ENCODE peak calls at places on chromosome 1, in ten cellular contexts. One of them, this sample, is unnamed.

GRCh38 chr1:238653693-238654321 is 732.6 kb upstream of the CHRM3 start:
- DNase-seq in IMR-90: peak
- DNase-seq in activated CD8-positive, alpha-beta T cell treated with anti-CD3 and anti-CD28 coated beads for 36 hours: no peak
- DNase-seq in cardiac muscle cell: peak
- DNase-seq in choroid plexus epithelial cell: peak
- DNase-seq in foreskin fibroblast: peak
- DNase-seq in glutamatergic neuron: no peak
- DNase-seq in heart right ventricle: no peak
- DNase-seq in lung: no peak
- DNase-seq in progenitor cell of endocrine pancreas: no peak
- DNase-seq in this sample: no peak

GRCh38 chr1:8584316-8584715 is 233.1 kb downstream of the RERE start:
- DNase-seq in IMR-90: no peak
- DNase-seq in activated CD8-positive, alpha-beta T cell treated with anti-CD3 and anti-CD28 coated beads for 36 hours: no peak
- DNase-seq in cardiac muscle cell: no peak
- DNase-seq in choroid plexus epithelial cell: no peak
- DNase-seq in foreskin fibroblast: no peak
- DNase-seq in glutamatergic neuron: no peak
- DNase-seq in heart right ventricle: no peak
- DNase-seq in lung: no peak
- DNase-seq in progenitor cell of endocrine pancreas: no peak
- DNase-seq in this sample: no peak

GRCh38 chr1:173420330-173420806 is 56.8 kb upstream of the PRDX6 start:
- DNase-seq in IMR-90: peak
- DNase-seq in activated CD8-positive, alpha-beta T cell treated with anti-CD3 and anti-CD28 coated beads for 36 hours: peak
- DNase-seq in cardiac muscle cell: peak
- DNase-seq in choroid plexus epithelial cell: peak
- DNase-seq in foreskin fibroblast: peak
- DNase-seq in glutamatergic neuron: peak
- DNase-seq in heart right ventricle: peak
- DNase-seq in lung: peak
- DNase-seq in progenitor cell of endocrine pancreas: peak
- DNase-seq in this sample: no peak

GRCh38 chr1:31955917-31956736 is 18.0 kb upstream of the PTP4A2 start:
- DNase-seq in IMR-90: peak
- DNase-seq in activated CD8-positive, alpha-beta T cell treated with anti-CD3 and anti-CD28 coated beads for 36 hours: peak
- DNase-seq in cardiac muscle cell: peak
- DNase-seq in choroid plexus epithelial cell: peak
- DNase-seq in foreskin fibroblast: peak
- DNase-seq in glutamatergic neuron: no peak
- DNase-seq in heart right ventricle: peak
- DNase-seq in lung: peak
- DNase-seq in progenitor cell of endocrine pancreas: no peak
- DNase-seq in this sample: peak

GRCh38 chr1:94063379-94063778 is 57.6 kb downstream of the ABCA4 start:
- DNase-seq in IMR-90: peak
- DNase-seq in activated CD8-positive, alpha-beta T cell treated with anti-CD3 and anti-CD28 coated beads for 36 hours: no peak
- DNase-seq in cardiac muscle cell: peak
- DNase-seq in choroid plexus epithelial cell: peak
- DNase-seq in foreskin fibroblast: peak
- DNase-seq in glutamatergic neuron: no peak
- DNase-seq in heart right ventricle: peak
- DNase-seq in lung: no peak
- DNase-seq in progenitor cell of endocrine pancreas: no peak
- DNase-seq in this sample: no peak

GRCh38 chr1:228277491-228278431 is 69.9 kb downstream of the OBSCN start:
- DNase-seq in IMR-90: no peak
- DNase-seq in activated CD8-positive, alpha-beta T cell treated with anti-CD3 and anti-CD28 coated beads for 36 hours: no peak
- DNase-seq in cardiac muscle cell: no peak
- DNase-seq in choroid plexus epithelial cell: no peak
- DNase-seq in foreskin fibroblast: no peak
- DNase-seq in glutamatergic neuron: no peak
- DNase-seq in heart right ventricle: peak
- DNase-seq in lung: no peak
- DNase-seq in progenitor cell of endocrine pancreas: no peak
- DNase-seq in this sample: no peak

GRCh38 chr1:221841291-221841982 is 99.5 kb upstream of the DUSP10 start:
- DNase-seq in IMR-90: no peak
- DNase-seq in activated CD8-positive, alpha-beta T cell treated with anti-CD3 and anti-CD28 coated beads for 36 hours: no peak
- DNase-seq in cardiac muscle cell: peak
- DNase-seq in choroid plexus epithelial cell: peak
- DNase-seq in foreskin fibroblast: peak
- DNase-seq in glutamatergic neuron: no peak
- DNase-seq in heart right ventricle: no peak
- DNase-seq in lung: no peak
- DNase-seq in progenitor cell of endocrine pancreas: no peak
- DNase-seq in this sample: no peak

GRCh38 chr1:118944133-118944532 is 44.0 kb downstream of the TBX15 start:
- DNase-seq in IMR-90: no peak
- DNase-seq in activated CD8-positive, alpha-beta T cell treated with anti-CD3 and anti-CD28 coated beads for 36 hours: no peak
- DNase-seq in cardiac muscle cell: no peak
- DNase-seq in choroid plexus epithelial cell: peak
- DNase-seq in foreskin fibroblast: peak
- DNase-seq in glutamatergic neuron: no peak
- DNase-seq in heart right ventricle: no peak
- DNase-seq in lung: no peak
- DNase-seq in progenitor cell of endocrine pancreas: no peak
- DNase-seq in this sample: no peak

GRCh38 chr1:1455366-1455884 is 5.9 kb downstream of the ATAD3C start:
- DNase-seq in IMR-90: no peak
- DNase-seq in activated CD8-positive, alpha-beta T cell treated with anti-CD3 and anti-CD28 coated beads for 36 hours: no peak
- DNase-seq in cardiac muscle cell: no peak
- DNase-seq in choroid plexus epithelial cell: no peak
- DNase-seq in foreskin fibroblast: no peak
- DNase-seq in glutamatergic neuron: no peak
- DNase-seq in heart right ventricle: no peak
- DNase-seq in lung: no peak
- DNase-seq in progenitor cell of endocrine pancreas: no peak
- DNase-seq in this sample: no peak

DNA sequence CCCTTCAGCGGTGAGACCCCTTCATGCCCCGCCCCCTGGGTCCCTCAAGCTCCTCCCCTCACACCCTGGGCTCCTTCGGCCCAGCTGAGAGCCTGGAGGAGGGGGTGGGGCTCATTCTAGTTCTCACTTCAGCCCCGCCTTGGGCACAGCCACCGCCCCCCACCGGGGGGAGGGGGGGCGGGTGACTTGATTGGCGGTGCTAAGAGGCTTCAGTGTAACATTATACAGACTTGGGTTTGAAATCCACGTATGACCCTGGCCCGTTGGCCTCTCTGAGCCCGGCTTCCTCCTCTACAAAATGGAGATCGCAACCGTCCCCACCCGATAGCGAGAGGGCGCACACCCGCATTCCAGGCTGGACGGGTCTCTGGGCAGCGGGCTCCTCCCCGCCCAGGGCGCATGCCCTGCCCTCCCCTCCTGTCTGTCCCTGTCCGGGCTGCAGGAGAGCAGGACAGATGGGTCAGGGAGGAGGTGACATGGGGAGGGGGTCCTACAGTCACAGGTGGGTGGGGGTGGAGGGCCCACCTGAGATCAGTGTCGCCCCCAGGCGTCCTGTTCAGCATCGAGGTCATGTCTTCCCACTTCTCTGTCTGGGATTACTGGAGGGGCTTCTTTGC is 5.1 kb downstream of the CLCNKB start:
- DNase-seq in IMR-90: no peak
- DNase-seq in activated CD8-positive, alpha-beta T cell treated with anti-CD3 and anti-CD28 coated beads for 36 hours: peak
- DNase-seq in cardiac muscle cell: peak
- DNase-seq in choroid plexus epithelial cell: peak
- DNase-seq in foreskin fibroblast: peak
- DNase-seq in glutamatergic neuron: peak
- DNase-seq in heart right ventricle: peak
- DNase-seq in lung: peak
- DNase-seq in progenitor cell of endocrine pancreas: peak
- DNase-seq in this sample: peak
- TF ChIP-seq CTCF in IMR-90: no peak
- TF ChIP-seq CTCF in activated CD8-positive, alpha-beta T cell treated with anti-CD3 and anti-CD28 coated beads for 36 hours: no peak
- TF ChIP-seq CTCF in cardiac muscle cell: peak
- TF ChIP-seq CTCF in choroid plexus epithelial cell: peak
- TF ChIP-seq CTCF in foreskin fibroblast: no peak
- TF ChIP-seq CTCF in glutamatergic neuron: no peak
- TF ChIP-seq CTCF in heart right ventricle: peak
- TF ChIP-seq CTCF in lung: no peak
- TF ChIP-seq CTCF in progenitor cell of endocrine pancreas: peak
- TF ChIP-seq CTCF in this sample: no peak

DNA sequence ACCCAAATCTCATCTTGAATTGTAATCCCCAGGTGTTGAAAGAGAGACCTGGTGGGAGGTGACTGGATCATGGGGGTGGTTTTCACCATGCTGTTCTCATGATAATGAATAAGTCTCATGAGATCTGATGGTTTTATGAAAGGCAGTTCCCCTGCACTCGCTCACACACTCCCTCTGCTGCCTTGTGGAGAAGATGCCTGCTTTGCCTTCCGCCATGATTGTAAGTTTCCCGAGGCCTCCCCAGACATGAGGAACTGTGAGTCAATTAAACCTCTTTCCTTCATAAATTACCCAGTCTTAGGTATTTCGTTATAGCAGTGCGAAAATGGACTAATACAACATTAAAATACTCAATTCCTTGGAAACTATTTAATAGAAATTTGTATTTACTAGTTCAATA is 99.2 kb downstream of the PROX1 start:
- DNase-seq in IMR-90: no peak
- DNase-seq in activated CD8-positive, alpha-beta T cell treated with anti-CD3 and anti-CD28 coated beads for 36 hours: no peak
- DNase-seq in cardiac muscle cell: no peak
- DNase-seq in choroid plexus epithelial cell: no peak
- DNase-seq in foreskin fibroblast: no peak
- DNase-seq in glutamatergic neuron: no peak
- DNase-seq in heart right ventricle: no peak
- DNase-seq in lung: no peak
- DNase-seq in progenitor cell of endocrine pancreas: no peak
- DNase-seq in this sample: no peak
- TF ChIP-seq CTCF in IMR-90: no peak
- TF ChIP-seq CTCF in activated CD8-positive, alpha-beta T cell treated with anti-CD3 and anti-CD28 coated beads for 36 hours: no peak
- TF ChIP-seq CTCF in cardiac muscle cell: no peak
- TF ChIP-seq CTCF in choroid plexus epithelial cell: no peak
- TF ChIP-seq CTCF in foreskin fibroblast: no peak
- TF ChIP-seq CTCF in glutamatergic neuron: no peak
- TF ChIP-seq CTCF in heart right ventricle: no peak
- TF ChIP-seq CTCF in lung: no peak
- TF ChIP-seq CTCF in progenitor cell of endocrine pancreas: no peak
- TF ChIP-seq CTCF in this sample: no peak

GRCh38 chr1:115252585-115252984 is 85.5 kb downstream of the NGF start:
- DNase-seq in IMR-90: no peak
- DNase-seq in activated CD8-positive, alpha-beta T cell treated with anti-CD3 and anti-CD28 coated beads for 36 hours: no peak
- DNase-seq in cardiac muscle cell: no peak
- DNase-seq in choroid plexus epithelial cell: no peak
- DNase-seq in foreskin fibroblast: no peak
- DNase-seq in glutamatergic neuron: no peak
- DNase-seq in heart right ventricle: no peak
- DNase-seq in lung: no peak
- DNase-seq in progenitor cell of endocrine pancreas: no peak
- DNase-seq in this sample: no peak

GRCh38 chr1:115246526-115246925 is 91.5 kb downstream of the NGF start:
- DNase-seq in IMR-90: peak
- DNase-seq in activated CD8-positive, alpha-beta T cell treated with anti-CD3 and anti-CD28 coated beads for 36 hours: no peak
- DNase-seq in cardiac muscle cell: no peak
- DNase-seq in choroid plexus epithelial cell: no peak
- DNase-seq in foreskin fibroblast: peak
- DNase-seq in glutamatergic neuron: no peak
- DNase-seq in heart right ventricle: no peak
- DNase-seq in lung: no peak
- DNase-seq in progenitor cell of endocrine pancreas: no peak
- DNase-seq in this sample: no peak

GRCh38 chr1:115255154-115255553 is 82.9 kb downstream of the NGF start:
- DNase-seq in IMR-90: no peak
- DNase-seq in activated CD8-positive, alpha-beta T cell treated with anti-CD3 and anti-CD28 coated beads for 36 hours: no peak
- DNase-seq in cardiac muscle cell: peak
- DNase-seq in choroid plexus epithelial cell: peak
- DNase-seq in foreskin fibroblast: peak
- DNase-seq in glutamatergic neuron: no peak
- DNase-seq in heart right ventricle: no peak
- DNase-seq in lung: no peak
- DNase-seq in progenitor cell of endocrine pancreas: no peak
- DNase-seq in this sample: no peak

GRCh38 chr1:115251340-115251748 is 86.7 kb downstream of the NGF start:
- DNase-seq in IMR-90: peak
- DNase-seq in activated CD8-positive, alpha-beta T cell treated with anti-CD3 and anti-CD28 coated beads for 36 hours: no peak
- DNase-seq in cardiac muscle cell: peak
- DNase-seq in choroid plexus epithelial cell: peak
- DNase-seq in foreskin fibroblast: peak
- DNase-seq in glutamatergic neuron: no peak
- DNase-seq in heart right ventricle: no peak
- DNase-seq in lung: no peak
- DNase-seq in progenitor cell of endocrine pancreas: no peak
- DNase-seq in this sample: no peak

DNA sequence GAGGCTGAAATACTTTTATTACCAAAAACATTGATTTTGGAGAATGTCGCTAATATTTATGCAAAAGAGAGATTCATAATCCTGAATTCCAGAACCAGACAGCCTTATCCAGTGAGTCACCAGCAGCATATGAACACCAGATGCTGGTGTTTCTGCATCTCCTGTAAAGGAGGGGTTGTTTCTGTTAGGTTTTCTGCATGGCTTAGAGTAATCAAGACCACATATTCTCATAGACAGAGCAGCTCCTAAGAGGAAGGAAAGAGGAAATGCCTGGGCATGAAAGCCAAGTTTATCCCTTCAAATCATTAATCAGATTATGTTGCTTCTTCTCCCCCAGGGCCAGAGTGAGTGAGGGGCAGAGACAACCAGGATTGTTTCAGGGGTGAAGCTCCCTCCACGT is 86.2 kb downstream of the NGF start:
- DNase-seq in IMR-90: peak
- DNase-seq in activated CD8-positive, alpha-beta T cell treated with anti-CD3 and anti-CD28 coated beads for 36 hours: no peak
- DNase-seq in cardiac muscle cell: peak
- DNase-seq in choroid plexus epithelial cell: peak
- DNase-seq in foreskin fibroblast: peak
- DNase-seq in glutamatergic neuron: no peak
- DNase-seq in heart right ventricle: no peak
- DNase-seq in lung: no peak
- DNase-seq in progenitor cell of endocrine pancreas: no peak
- DNase-seq in this sample: no peak
- TF ChIP-seq CTCF in IMR-90: no peak
- TF ChIP-seq CTCF in activated CD8-positive, alpha-beta T cell treated with anti-CD3 and anti-CD28 coated beads for 36 hours: no peak
- TF ChIP-seq CTCF in cardiac muscle cell: no peak
- TF ChIP-seq CTCF in choroid plexus epithelial cell: no peak
- TF ChIP-seq CTCF in foreskin fibroblast: no peak
- TF ChIP-seq CTCF in glutamatergic neuron: no peak
- TF ChIP-seq CTCF in heart right ventricle: no peak
- TF ChIP-seq CTCF in lung: no peak
- TF ChIP-seq CTCF in progenitor cell of endocrine pancreas: no peak
- TF ChIP-seq CTCF in this sample: no peak

GRCh38 chr1:205913451-205914204 is 29.6 kb downstream of the SLC26A9 start:
- DNase-seq in IMR-90: no peak
- DNase-seq in activated CD8-positive, alpha-beta T cell treated with anti-CD3 and anti-CD28 coated beads for 36 hours: no peak
- DNase-seq in cardiac muscle cell: peak
- DNase-seq in choroid plexus epithelial cell: no peak
- DNase-seq in foreskin fibroblast: peak
- DNase-seq in glutamatergic neuron: no peak
- DNase-seq in heart right ventricle: peak
- DNase-seq in lung: peak
- DNase-seq in progenitor cell of endocrine pancreas: no peak
- DNase-seq in this sample: no peak

DNA sequence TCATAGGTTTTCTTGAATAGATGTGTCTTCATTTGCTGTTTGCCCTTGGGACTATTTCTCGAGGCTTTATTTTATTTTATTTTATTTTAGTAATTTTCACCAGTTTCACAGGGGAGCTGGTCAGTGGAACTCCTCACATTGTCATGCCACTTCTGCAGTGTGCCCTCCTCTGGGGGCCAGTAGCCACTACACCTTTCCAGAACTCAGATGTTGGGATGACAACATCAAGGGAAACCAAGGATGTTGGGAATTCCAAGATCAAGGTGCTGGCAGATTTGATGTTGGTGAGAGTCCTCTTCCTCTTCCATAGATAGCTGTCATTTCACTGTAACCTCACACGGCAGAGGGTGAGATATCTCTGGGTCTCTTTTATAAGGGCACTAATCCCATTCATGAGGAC is 35.5 kb downstream of the SLC26A9 start:
- DNase-seq in IMR-90: peak
- DNase-seq in activated CD8-positive, alpha-beta T cell treated with anti-CD3 and anti-CD28 coated beads for 36 hours: no peak
- DNase-seq in cardiac muscle cell: peak
- DNase-seq in choroid plexus epithelial cell: peak
- DNase-seq in foreskin fibroblast: peak
- DNase-seq in glutamatergic neuron: no peak
- DNase-seq in heart right ventricle: no peak
- DNase-seq in lung: no peak
- DNase-seq in progenitor cell of endocrine pancreas: no peak
- DNase-seq in this sample: no peak
- TF ChIP-seq CTCF in IMR-90: peak
- TF ChIP-seq CTCF in activated CD8-positive, alpha-beta T cell treated with anti-CD3 and anti-CD28 coated beads for 36 hours: no peak
- TF ChIP-seq CTCF in cardiac muscle cell: peak
- TF ChIP-seq CTCF in choroid plexus epithelial cell: peak
- TF ChIP-seq CTCF in foreskin fibroblast: peak
- TF ChIP-seq CTCF in glutamatergic neuron: peak
- TF ChIP-seq CTCF in heart right ventricle: peak
- TF ChIP-seq CTCF in lung: peak
- TF ChIP-seq CTCF in progenitor cell of endocrine pancreas: peak
- TF ChIP-seq CTCF in this sample: no peak

This sample was measured in activated B cell treated with CpG ODN at 0.5 μM for 24 hours.